ENCODE peak calls at places on chromosomes 7 and 10, in six cellular contexts. Y is stimulated activated CD4-positive, alpha-beta T cell treated with anti-CD3 and anti-CD28 coated beads, Interleukin-4, amount 100 ng/mL, for 1 hour; X is T follicular helper cell; P is glutamatergic neuron; Z is activated naive CD4-positive, alpha-beta T cell treated with anti-CD3 and anti-CD28 coated beads, Interleukin-2, amount 10 ng/mL, durations not matched to agents 7 days and 5 days; O is KBM-7. B is an unnamed sample.

GRCh38 chr10:122487231-122487765 is 25.9 kb downstream of the HTRA1 start:
- DNase-seq in Y (no peak), X (no peak), P (no peak), Z (no peak), O (no peak), B (peak)

GRCh38 chr7:37853468-37853867 is 5.1 kb downstream of the NME8 start:
- DNase-seq in Y (no peak), X (no peak), P (peak), Z (no peak), O (peak), B (peak)

GRCh38 chr7:21543528-21544302 is 876 bp downstream of the DNAH11 start:
- DNase-seq in Y (no peak), X (no peak), P (peak), Z (peak), O (no peak), B (peak)

GRCh38 chr7:319267-319661 is 29.3 kb downstream of the FOXL3 start:
- DNase-seq in Y (no peak), X (no peak), P (peak), Z (peak), O (no peak), B (no peak)

GRCh38 chr10:101901340-101901739 is 57.7 kb upstream of the KCNIP2 start:
- DNase-seq in Y (no peak), X (no peak), P (peak), Z (no peak), O (no peak), B (no peak)

GRCh38 chr7:36202347-36202896 is 49.4 kb downstream of the EEPD1 start:
- DNase-seq in Y (no peak), X (no peak), P (no peak), Z (no peak), O (peak), B (no peak)

GRCh38 chr7:127732306-127732705 is 80.3 kb downstream of the SND1 start:
- DNase-seq in Y (no peak), X (no peak), P (no peak), Z (no peak), O (no peak), B (no peak)

GRCh38 chr7:102125127-102125561 is 161.5 kb upstream of the SH2B2 start:
- DNase-seq in Y (no peak), X (no peak), P (no peak), Z (no peak), O (no peak), B (peak)

GRCh38 chr10:77625379-77625778 is 12.2 kb downstream of the KCNMA1 start:
- DNase-seq in Y (no peak), X (no peak), P (no peak), Z (no peak), O (no peak), B (no peak)

GRCh38 chr10:132905661-132906060 is 36.7 kb downstream of the CFAP46 start:
- DNase-seq in Y (no peak), X (no peak), P (no peak), Z (no peak), O (no peak), B (no peak)

GRCh38 chr10:50322075-50322474 is 70.8 kb upstream of the ASAH2 start:
- DNase-seq in Y (no peak), X (no peak), P (no peak), Z (no peak), O (peak), B (peak)

GRCh38 chr7:70177166-70177565 is 578.9 kb downstream of the AUTS2 start:
- DNase-seq in Y (no peak), X (no peak), P (no peak), Z (no peak), O (no peak), B (no peak)

GRCh38 chr7:28347964-28348363 is 64.4 kb upstream of the CREB5 start:
- DNase-seq in Y (no peak), X (no peak), P (no peak), Z (no peak), O (no peak), B (no peak)

GRCh38 chr7:154903083-154903731 is 99.7 kb downstream of the PAXIP1 start:
- DNase-seq in Y (no peak), X (no peak), P (no peak), Z (no peak), O (no peak), B (no peak)